ENCODE peak calls at places on chromosomes 12 and 14, in nine cellular contexts. D is fibroblast of lung, U is PC-9, G is dorsolateral prefrontal cortex, X is Peyer's patch, F is brain microvascular endothelial cell, E is left ventricle myocardium inferior, Y is lung, A is psoas muscle. W is an unnamed sample.
A peak's percentile ranks its signal among the peaks of the same experiment; 100 is the strongest.

GRCh38 chr14:34218866-34219265 is 243.2 kb downstream of the SPTSSA start:
- DNase-seq in D (no peak), U (no peak), G (no peak), X (no peak), F (no peak), E (no peak), Y (no peak), A (no peak), W (no peak)

GRCh38 chr12:94458882-94459772 is 540 bp downstream of the CEP83 start:
- DNase-seq in D (peak; percentile 54), U (no peak), G (no peak), X (no peak), F (peak; percentile 27), E (no peak), Y (no peak), A (no peak), W (no peak)

GRCh38 chr12:12951504-12951903 is 466 bp downstream of the GPRC5D start:
- DNase-seq in D (no peak), U (no peak), G (no peak), X (no peak), F (no peak), E (no peak), Y (no peak), A (no peak), W (no peak)

GRCh38 chr12:8946733-8947132 is 2.7 kb downstream of the M6PR start:
- DNase-seq in D (no peak), U (no peak), G (no peak), X (no peak), F (no peak), E (no peak), Y (no peak), A (no peak), W (no peak)

GRCh38 chr12:25976289-25976688 is 17.8 kb downstream of the RASSF8 start:
- DNase-seq in D (no peak), U (no peak), G (no peak), X (no peak), F (no peak), E (no peak), Y (no peak), A (no peak), W (no peak)

GRCh38 chr12:95674631-95675030 is 115.9 kb downstream of the NTN4 start:
- DNase-seq in D (peak; percentile 11), U (no peak), G (no peak), X (no peak), F (peak; percentile 16), E (no peak), Y (no peak), A (no peak), W (no peak)

GRCh38 chr12:78062781-78063180 is 232.1 kb downstream of the NAV3 start:
- DNase-seq in D (peak; percentile 75), U (peak; percentile 14), G (peak; percentile 64), X (no peak), F (peak; percentile 82), E (peak; percentile 18), Y (no peak), A (no peak), W (peak; percentile 14)

GRCh38 chr14:72169521-72169920 is 237.3 kb downstream of the RGS6 start:
- DNase-seq in D (no peak), U (no peak), G (no peak), X (no peak), F (peak; percentile 0), E (no peak), Y (no peak), A (no peak), W (no peak)

GRCh38 chr14:69842671-69843407 is 36.4 kb upstream of the SMOC1 start:
- DNase-seq in D (no peak), U (no peak), G (no peak), X (no peak), F (no peak), E (no peak), Y (no peak), A (no peak), W (no peak)

GRCh38 chr14:36785511-36785910 is 123.9 kb downstream of the PAX9 start:
- DNase-seq in D (no peak), U (no peak), G (no peak), X (no peak), F (no peak), E (no peak), Y (no peak), A (no peak), W (no peak)

GRCh38 chr12:26135010-26135420 is 10.2 kb upstream of the BHLHE41 start:
- DNase-seq in D (no peak), U (peak; percentile 93), G (peak; percentile 26), X (no peak), F (peak; percentile 36), E (no peak), Y (peak; percentile 95), A (no peak), W (no peak)

GRCh38 chr12:124332900-124333299 is 38.0 kb downstream of the RFLNA start:
- DNase-seq in D (no peak), U (no peak), G (no peak), X (no peak), F (no peak), E (no peak), Y (no peak), A (no peak), W (no peak)

GRCh38 chr14:72920008-72920407 is 6.3 kb upstream of the DCAF4 start:
- DNase-seq in D (no peak), U (no peak), G (no peak), X (no peak), F (no peak), E (no peak), Y (no peak), A (no peak), W (no peak)

GRCh38 chr12:90152897-90153624 is 444.4 kb upstream of the ATP2B1 start:
- DNase-seq in D (peak; percentile 11), U (no peak), G (no peak), X (no peak), F (no peak), E (no peak), Y (no peak), A (no peak), W (no peak)

GRCh38 chr12:123854918-123855317 is 92.8 kb downstream of the DNAH10 start:
- DNase-seq in D (no peak), U (no peak), G (no peak), X (no peak), F (no peak), E (no peak), Y (no peak), A (no peak), W (no peak)

GRCh38 chr12:110269622-110270124 is 11.4 kb upstream of the ATP2A2 start:
- DNase-seq in D (peak; percentile 77), U (peak; percentile 64), G (no peak), X (no peak), F (peak; percentile 62), E (no peak), Y (no peak), A (no peak), W (no peak)

GRCh38 chr14:74649673-74650072 is 37.6 kb upstream of the LTBP2 start:
- DNase-seq in D (no peak), U (peak; percentile 68), G (no peak), X (no peak), F (no peak), E (no peak), Y (no peak), A (no peak), W (no peak)
- H3K27ac ChIP-seq in D (no peak overlapping the region), U (no peak overlapping the region), G (no peak overlapping the region), X (no peak overlapping the region), F (no peak overlapping the region), E (no peak overlapping the region), Y (no peak overlapping the region), A (no peak overlapping the region), W (peak overlapping the region; percentile 54)

DNA sequence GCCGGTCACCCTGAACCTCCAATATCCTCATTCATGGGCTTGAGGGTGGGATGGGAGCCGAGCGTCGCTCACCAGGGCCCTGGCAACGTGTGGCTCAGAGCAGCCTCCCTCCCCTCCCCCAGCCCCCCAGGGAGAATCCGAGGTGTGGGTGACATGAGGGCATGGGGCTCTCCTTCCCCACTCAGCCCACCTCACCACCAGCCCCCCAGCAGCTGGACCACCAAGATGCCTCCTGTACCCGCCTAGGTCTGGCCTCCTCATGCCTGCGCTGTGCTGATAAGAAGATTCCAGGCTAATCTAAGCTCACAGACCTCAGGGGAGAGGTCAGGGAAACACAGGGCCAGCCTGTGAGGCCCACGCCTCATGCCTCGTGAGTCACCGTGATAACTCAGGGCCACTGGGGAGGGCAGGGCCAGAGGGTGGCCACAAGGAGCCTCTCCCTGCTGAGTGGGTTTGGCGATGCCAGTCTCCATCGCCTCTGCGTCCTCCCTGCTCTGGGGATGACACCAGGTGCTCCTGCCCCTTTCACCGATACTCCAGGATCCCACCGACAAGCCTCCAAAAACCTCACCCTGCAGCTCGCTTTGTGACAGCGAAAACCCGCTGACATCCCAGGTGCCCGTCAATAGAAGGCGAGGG is 56.9 kb downstream of the TESC start:
- DNase-seq in D (no peak), U (peak; percentile 27), G (no peak), X (no peak), F (peak; percentile 34), E (no peak), Y (no peak), A (no peak), W (no peak)
- H3K27ac ChIP-seq in D (no peak overlapping the region), U (no peak overlapping the region), G (no peak overlapping the region), X (no peak overlapping the region), F (no peak overlapping the region), E (peak overlapping the region; percentile 66), Y (peak overlapping the region; percentile 28), A (no peak overlapping the region), W (no peak overlapping the region)

DNA sequence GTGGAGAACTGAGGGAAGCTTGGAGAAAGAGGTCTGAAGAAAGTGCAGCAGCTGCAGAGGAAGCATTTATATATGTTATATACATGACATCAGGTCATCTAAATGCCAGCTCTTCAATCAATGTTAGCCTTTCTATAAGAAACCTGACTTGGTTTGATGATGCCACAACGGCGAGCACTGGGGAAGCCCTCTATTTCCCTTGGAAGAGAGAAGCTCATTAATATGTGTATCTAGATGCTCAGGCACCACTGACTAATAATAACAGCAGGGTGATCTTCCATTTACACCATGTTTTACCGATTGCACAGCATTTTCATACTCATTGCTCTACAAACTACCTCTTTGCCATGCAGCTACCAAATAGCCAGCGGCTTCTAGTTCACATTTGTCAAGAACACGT is 811 bp downstream of the ACYP1 start:
- DNase-seq in D (no peak), U (no peak), G (no peak), X (no peak), F (no peak), E (no peak), Y (no peak), A (no peak), W (no peak)
- H3K27ac ChIP-seq in D (peak overlapping the region; percentile 79), U (peak overlapping the region; percentile 37), G (peak overlapping the region; percentile 81), X (no peak overlapping the region), F (no peak overlapping the region), E (peak overlapping the region; percentile 81), Y (no peak overlapping the region), A (peak overlapping the region; percentile 85), W (peak overlapping the region; percentile 73)

DNA sequence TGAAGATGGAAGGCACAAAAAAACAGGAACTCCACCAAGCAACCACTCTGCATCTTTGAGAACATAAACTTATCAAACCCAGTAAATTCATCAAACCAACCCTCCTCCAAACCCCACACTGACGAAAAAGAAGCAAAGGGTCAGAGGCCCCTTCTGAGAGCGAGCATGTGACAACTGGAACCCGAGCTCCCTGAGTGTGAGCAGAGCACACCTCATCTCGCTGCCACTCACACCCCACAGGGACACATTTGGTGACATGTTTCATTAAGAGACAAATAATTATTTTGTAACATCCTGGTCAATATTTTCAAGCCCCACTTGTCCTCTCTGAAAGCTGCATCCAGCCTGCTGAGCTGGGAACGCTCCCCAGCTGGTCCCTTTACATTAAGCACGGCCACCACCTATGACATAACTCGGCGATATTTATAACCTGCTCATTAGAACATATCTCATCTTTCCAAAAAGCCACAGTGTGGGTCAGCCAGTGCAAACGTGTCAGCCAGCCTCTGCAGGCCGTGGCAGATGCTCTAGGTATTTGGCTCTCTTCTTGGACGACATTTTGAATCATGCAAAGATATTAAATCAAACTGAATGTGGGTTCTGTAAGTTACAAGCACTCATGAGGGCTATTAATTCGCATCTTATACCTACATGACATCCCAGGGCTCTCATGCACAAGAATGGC is 120.1 kb downstream of the TTC7B start:
- DNase-seq in D (no peak), U (no peak), G (no peak), X (no peak), F (no peak), E (no peak), Y (no peak), A (no peak), W (no peak)
- H3K27ac ChIP-seq in D (no peak overlapping the region), U (no peak overlapping the region), G (peak overlapping the region; percentile 90), X (no peak overlapping the region), F (no peak overlapping the region), E (peak overlapping the region; percentile 85), Y (peak overlapping the region; percentile 36), A (peak overlapping the region; percentile 94), W (no peak overlapping the region)

W was measured in epithelial cell of prostate.